ENCODE peak calls at places on chromosomes 3 and 15, in five cellular contexts. One of them, this sample, is unnamed.
A peak's percentile ranks its signal among the peaks of the same experiment; 100 is the strongest.

GRCh38 chr3:16482770-16483531 is 30.5 kb downstream of the RFTN1 start:
- DNase-seq in kidney: no peak
- DNase-seq in astrocyte: no peak
- DNase-seq in HCT116: no peak
- DNase-seq in PC-3: no peak
- DNase-seq in this sample: peak; percentile 40

GRCh38 chr3:53161820-53162671 is 1.0 kb downstream of the PRKCD start:
- DNase-seq in astrocyte: no peak
- DNase-seq in PC-3: peak; percentile 28
- DNase-seq in kidney: no peak
- DNase-seq in HCT116: no peak
- DNase-seq in this sample: peak; percentile 65

GRCh38 chr15:94206463-94207167 is 24.7 kb upstream of the MCTP2 start:
- DNase-seq in astrocyte: peak; percentile 61
- DNase-seq in PC-3: peak; percentile 30
- DNase-seq in kidney: no peak
- DNase-seq in HCT116: no peak
- DNase-seq in this sample: peak; percentile 14

GRCh38 chr3:175002732-175003143 is 143.6 kb downstream of the NAALADL2 start:
- DNase-seq in HCT116: no peak
- DNase-seq in astrocyte: peak; percentile 94
- DNase-seq in kidney: no peak
- DNase-seq in PC-3: peak; percentile 81
- DNase-seq in this sample: peak; percentile 95

GRCh38 chr3:160448845-160449659 is 534 bp downstream of the TRIM59 start:
- DNase-seq in kidney: peak; percentile 78
- DNase-seq in PC-3: peak; percentile 28
- DNase-seq in astrocyte: peak; percentile 27
- DNase-seq in HCT116: no peak
- DNase-seq in this sample: peak; percentile 72

GRCh38 chr15:81968691-81969090 is 77.1 kb downstream of the MEX3B start:
- DNase-seq in kidney: no peak
- DNase-seq in PC-3: no peak
- DNase-seq in astrocyte: no peak
- DNase-seq in HCT116: no peak
- DNase-seq in this sample: no peak

GRCh38 chr15:83613716-83614115 is 40.2 kb upstream of the ADAMTSL3 start:
- DNase-seq in astrocyte: peak; percentile 38
- DNase-seq in HCT116: no peak
- DNase-seq in PC-3: peak; percentile 23
- DNase-seq in kidney: no peak
- DNase-seq in this sample: no peak

GRCh38 chr3:23203651-23204111 is 554 bp downstream of the UBE2E2 start:
- DNase-seq in kidney: peak; percentile 58
- DNase-seq in HCT116: no peak
- DNase-seq in PC-3: peak; percentile 29
- DNase-seq in astrocyte: peak; percentile 1
- DNase-seq in this sample: peak; percentile 52

GRCh38 chr15:95584088-95584487 is 746.4 kb upstream of the NR2F2 start:
- DNase-seq in PC-3: peak; percentile 52
- DNase-seq in HCT116: no peak
- DNase-seq in astrocyte: no peak
- DNase-seq in kidney: no peak
- DNase-seq in this sample: no peak

GRCh38 chr3:98817546-98817945 is 54.4 kb downstream of the ST3GAL6 start:
- DNase-seq in HCT116: no peak
- DNase-seq in PC-3: peak; percentile 89
- DNase-seq in kidney: no peak
- DNase-seq in astrocyte: peak; percentile 34
- DNase-seq in this sample: peak; percentile 87

GRCh38 chr15:37045859-37046318 is 54.5 kb downstream of the MEIS2 start:
- DNase-seq in kidney: no peak
- DNase-seq in HCT116: no peak
- DNase-seq in astrocyte: no peak
- DNase-seq in PC-3: no peak
- DNase-seq in this sample: no peak

GRCh38 chr3:42490243-42490642 is 12.2 kb upstream of the VIPR1 start:
- DNase-seq in HCT116: peak; percentile 59
- DNase-seq in PC-3: peak; percentile 96
- DNase-seq in astrocyte: peak; percentile 9
- DNase-seq in kidney: no peak
- DNase-seq in this sample: no peak

GRCh38 chr3:32340639-32341365 is 50.9 kb upstream of the CMTM7 start:
- DNase-seq in PC-3: peak; percentile 34
- DNase-seq in kidney: no peak
- DNase-seq in astrocyte: no peak
- DNase-seq in HCT116: no peak
- DNase-seq in this sample: no peak

GRCh38 chr15:84836859-84837258 is 19.7 kb downstream of the ALPK3 start:
- DNase-seq in kidney: no peak
- DNase-seq in astrocyte: no peak
- DNase-seq in HCT116: no peak
- DNase-seq in PC-3: no peak
- DNase-seq in this sample: no peak

GRCh38 chr3:15051531-15051930 is 13.6 kb downstream of the MRPS25 start:
- DNase-seq in kidney: no peak
- DNase-seq in HCT116: peak; percentile 32
- DNase-seq in astrocyte: no peak
- DNase-seq in PC-3: peak; percentile 62
- DNase-seq in this sample: peak; percentile 25

GRCh38 chr3:170961616-170962400 is 53.4 kb upstream of the EIF5A2 start:
- DNase-seq in astrocyte: peak; percentile 40
- DNase-seq in kidney: no peak
- DNase-seq in HCT116: peak; percentile 34
- DNase-seq in PC-3: peak; percentile 74
- DNase-seq in this sample: peak; percentile 82

GRCh38 chr3:50181985-50182384 is 9.4 kb upstream of the GNAT1 start:
- DNase-seq in astrocyte: no peak
- DNase-seq in PC-3: no peak
- DNase-seq in kidney: no peak
- DNase-seq in HCT116: no peak
- DNase-seq in this sample: no peak

GRCh38 chr15:33360876-33361275 is 50.1 kb downstream of the RYR3 start:
- DNase-seq in HCT116: no peak
- DNase-seq in PC-3: no peak
- DNase-seq in astrocyte: no peak
- DNase-seq in kidney: no peak
- DNase-seq in this sample: no peak

GRCh38 chr3:60855250-60855649 is 396.0 kb downstream of the FHIT start:
- DNase-seq in HCT116: no peak
- DNase-seq in kidney: no peak
- DNase-seq in astrocyte: no peak
- DNase-seq in PC-3: no peak
- DNase-seq in this sample: no peak

GRCh38 chr15:77527164-77527778 is 105.4 kb downstream of the LINGO1 start:
- DNase-seq in kidney: peak; percentile 83
- DNase-seq in HCT116: no peak
- DNase-seq in astrocyte: no peak
- DNase-seq in PC-3: peak; percentile 30
- DNase-seq in this sample: peak; percentile 80

GRCh38 chr15:98263787-98264186 is 303.3 kb downstream of the ARRDC4 start:
- DNase-seq in kidney: no peak
- DNase-seq in astrocyte: no peak
- DNase-seq in PC-3: no peak
- DNase-seq in HCT116: no peak
- DNase-seq in this sample: no peak

GRCh38 chr3:183244219-183244618 is 8.8 kb upstream of the B3GNT5 start:
- DNase-seq in kidney: no peak
- DNase-seq in PC-3: peak; percentile 91
- DNase-seq in HCT116: no peak
- DNase-seq in astrocyte: peak; percentile 23
- DNase-seq in this sample: no peak

GRCh38 chr15:62498711-62499110 is 333.6 kb upstream of the C2CD4B start:
- DNase-seq in kidney: no peak
- DNase-seq in astrocyte: peak; percentile 59
- DNase-seq in HCT116: no peak
- DNase-seq in PC-3: no peak
- DNase-seq in this sample: no peak

GRCh38 chr3:194298331-194299227 is 52.5 kb downstream of the CPN2 start:
- DNase-seq in astrocyte: no peak
- DNase-seq in HCT116: no peak
- DNase-seq in PC-3: no peak
- DNase-seq in kidney: no peak
- DNase-seq in this sample: no peak

GRCh38 chr15:85036716-85037115 is 55.1 kb downstream of the PDE8A start:
- DNase-seq in HCT116: no peak
- DNase-seq in PC-3: no peak
- DNase-seq in astrocyte: no peak
- DNase-seq in kidney: no peak
- DNase-seq in this sample: no peak

GRCh38 chr3:37833790-37834189 is 27.9 kb upstream of the CTDSPL start:
- DNase-seq in kidney: no peak
- DNase-seq in PC-3: no peak
- DNase-seq in astrocyte: no peak
- DNase-seq in HCT116: no peak
- DNase-seq in this sample: no peak

GRCh38 chr15:61228025-61228901 is 839 bp downstream of the RORA start:
- DNase-seq in kidney: peak; percentile 74
- DNase-seq in PC-3: peak; percentile 10
- DNase-seq in astrocyte: peak; percentile 16
- DNase-seq in HCT116: no peak
- DNase-seq in this sample: peak; percentile 48

GRCh38 chr3:30305021-30305420 is 301.4 kb upstream of the TGFBR2 start:
- DNase-seq in HCT116: no peak
- DNase-seq in astrocyte: no peak
- DNase-seq in PC-3: no peak
- DNase-seq in kidney: no peak
- DNase-seq in this sample: no peak

GRCh38 chr15:47685141-47685870 is 32.0 kb upstream of the SEMA6D start:
- DNase-seq in astrocyte: no peak
- DNase-seq in kidney: no peak
- DNase-seq in HCT116: no peak
- DNase-seq in PC-3: peak; percentile 72
- DNase-seq in this sample: peak; percentile 8

GRCh38 chr3:134796313-134797079 is 1.4 kb downstream of the EPHB1 start:
- DNase-seq in PC-3: peak; percentile 1
- DNase-seq in HCT116: no peak
- DNase-seq in astrocyte: peak; percentile 4
- DNase-seq in kidney: peak; percentile 81
- DNase-seq in this sample: peak; percentile 25

GRCh38 chr3:134798681-134799311 is 3.7 kb downstream of the EPHB1 start:
- DNase-seq in astrocyte: no peak
- DNase-seq in kidney: no peak
- DNase-seq in HCT116: no peak
- DNase-seq in PC-3: no peak
- DNase-seq in this sample: no peak

GRCh38 chr3:134795776-134796312 is 784 bp downstream of the EPHB1 start:
- DNase-seq in PC-3: no peak
- DNase-seq in kidney: peak; percentile 82
- DNase-seq in HCT116: no peak
- DNase-seq in astrocyte: peak; percentile 33
- DNase-seq in this sample: peak; percentile 39

GRCh38 chr3:134797816-134798451 is 2.9 kb downstream of the EPHB1 start:
- DNase-seq in HCT116: no peak
- DNase-seq in astrocyte: no peak
- DNase-seq in kidney: no peak
- DNase-seq in PC-3: no peak
- DNase-seq in this sample: no peak

GRCh38 chr3:134797080-134797801 is 2.2 kb downstream of the EPHB1 start:
- DNase-seq in kidney: peak; percentile 68
- DNase-seq in PC-3: no peak
- DNase-seq in astrocyte: no peak
- DNase-seq in HCT116: no peak
- DNase-seq in this sample: no peak
- H3K9ac ChIP-seq in kidney: no peak overlapping the region
- H3K9ac ChIP-seq in PC-3: no peak overlapping the region
- H3K9ac ChIP-seq in astrocyte: peak overlapping the region; percentile 79
- H3K9ac ChIP-seq in HCT116: no peak overlapping the region
- H3K9ac ChIP-seq in this sample: peak overlapping the region; percentile 57

GRCh38 chr15:69926721-69927120 is 171.0 kb downstream of the TLE3 start:
- DNase-seq in kidney: no peak
- DNase-seq in astrocyte: no peak
- DNase-seq in HCT116: no peak
- DNase-seq in PC-3: no peak
- DNase-seq in this sample: no peak
- H3K9me3 ChIP-seq in kidney: peaks cover 13% of the 10 kb centered on the region
- H3K9me3 ChIP-seq in astrocyte: peaks cover 11% of the 10 kb centered on the region
- H3K9me3 ChIP-seq in HCT116: peaks cover 5% of the 10 kb centered on the region
- H3K9me3 ChIP-seq in PC-3: no peaks in the 10 kb centered on the region
- H3K9me3 ChIP-seq in this sample: peaks cover 68% of the 10 kb centered on the region

GRCh38 chr3:111999924-112000835 is 1.5 kb downstream of the TAGLN3 start:
- DNase-seq in astrocyte: peak; percentile 27
- DNase-seq in kidney: no peak
- DNase-seq in PC-3: no peak
- DNase-seq in HCT116: no peak
- DNase-seq in this sample: no peak
- H3K9ac ChIP-seq in astrocyte: peak overlapping the region; percentile 82
- H3K9ac ChIP-seq in kidney: no peak overlapping the region
- H3K9ac ChIP-seq in PC-3: no peak overlapping the region
- H3K9ac ChIP-seq in HCT116: no peak overlapping the region
- H3K9ac ChIP-seq in this sample: no peak overlapping the region

GRCh38 chr3:124695369-124695768 is 34.9 kb upstream of the UMPS start:
- DNase-seq in PC-3: no peak
- DNase-seq in astrocyte: no peak
- DNase-seq in HCT116: no peak
- DNase-seq in kidney: no peak
- DNase-seq in this sample: no peak

GRCh38 chr3:124699033-124699432 is 31.2 kb upstream of the UMPS start:
- DNase-seq in HCT116: no peak
- DNase-seq in kidney: no peak
- DNase-seq in PC-3: no peak
- DNase-seq in astrocyte: no peak
- DNase-seq in this sample: no peak

GRCh38 chr3:124696011-124696410 is 34.2 kb upstream of the UMPS start:
- DNase-seq in kidney: no peak
- DNase-seq in HCT116: no peak
- DNase-seq in PC-3: no peak
- DNase-seq in astrocyte: no peak
- DNase-seq in this sample: no peak

GRCh38 chr3:124699686-124700396 is 30.4 kb upstream of the UMPS start:
- DNase-seq in PC-3: no peak
- DNase-seq in kidney: no peak
- DNase-seq in HCT116: no peak
- DNase-seq in astrocyte: no peak
- DNase-seq in this sample: no peak

DNA sequence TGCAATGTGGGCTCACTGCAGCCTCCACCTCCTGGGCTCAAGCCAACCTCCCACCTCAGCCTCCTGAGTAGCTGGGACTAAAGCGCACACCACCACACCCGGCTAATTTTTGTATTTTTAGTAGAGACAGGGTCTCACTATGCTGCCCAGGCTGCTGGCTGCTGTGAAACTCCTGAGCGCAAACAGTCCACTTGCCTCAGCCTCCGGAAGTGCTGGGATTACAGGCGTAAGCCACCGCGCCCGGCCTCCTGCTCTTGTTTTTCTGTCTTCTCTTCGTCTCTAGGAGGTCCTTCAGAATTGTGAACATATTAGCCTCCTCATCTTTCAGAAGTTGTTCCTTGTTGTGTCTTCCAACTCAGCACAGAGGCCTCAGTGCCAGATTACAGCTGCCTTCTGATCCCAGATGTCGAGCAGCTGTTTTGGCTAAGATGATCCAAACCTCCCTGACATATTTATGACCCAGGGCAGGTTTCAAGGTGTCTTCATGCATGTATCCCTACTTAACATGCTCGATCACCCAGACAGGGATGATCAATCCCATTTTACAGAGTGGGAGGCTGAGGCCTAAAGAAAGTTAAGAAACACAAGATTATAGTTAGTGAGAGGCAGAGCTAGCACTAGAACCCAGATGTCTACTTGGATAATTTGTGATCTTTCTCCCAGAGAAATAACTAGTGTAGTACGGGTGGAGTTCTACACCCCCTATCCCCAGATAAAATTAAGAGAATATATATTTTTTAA is 32.1 kb upstream of the UMPS start:
- DNase-seq in PC-3: no peak
- DNase-seq in HCT116: no peak
- DNase-seq in kidney: no peak
- DNase-seq in astrocyte: no peak
- DNase-seq in this sample: no peak
- H3K9me3 ChIP-seq in PC-3: no peaks in the 10 kb centered on the region
- H3K9me3 ChIP-seq in HCT116: no peaks in the 10 kb centered on the region
- H3K9me3 ChIP-seq in kidney: no peaks in the 10 kb centered on the region
- H3K9me3 ChIP-seq in astrocyte: no peaks in the 10 kb centered on the region
- H3K9me3 ChIP-seq in this sample: no peaks in the 10 kb centered on the region

This sample was measured in adipocyte.